ENCODE peak calls at places on chromosome 2, in nine cellular contexts. J is neural progenitor cell; O is left ventricle myocardium inferior; D is A549; F is stomach; Z is CD4-positive, alpha-beta T cell; P is PC-9; M is mammary epithelial cell; L is PC-3. H is an unnamed sample.

GRCh38 chr2:111667542-111668273 is 216.3 kb downstream of the ANAPC1 start:
- DNase-seq in J (no peak), O (no peak), D (peak; percentile 42), F (peak; percentile 41), Z (no peak), P (peak; percentile 58), M (peak; percentile 60), L (peak; percentile 68), H (no peak)

GRCh38 chr2:219642465-219643083 is 15.1 kb downstream of the SLC4A3 start:
- DNase-seq in J (peak; percentile 98), O (peak; percentile 96), D (peak; percentile 94), F (peak; percentile 95), Z (peak; percentile 79), P (peak; percentile 93), M (peak; percentile 87), L (peak; percentile 97), H (peak; percentile 87)

GRCh38 chr2:174180165-174180724 is 68.1 kb downstream of the OLA1 start:
- DNase-seq in J (peak; percentile 31), O (no peak), D (peak; percentile 42), F (no peak), Z (no peak), P (no peak), M (peak; percentile 11), L (peak; percentile 19), H (no peak)

GRCh38 chr2:223247136-223247535 is 195.1 kb downstream of the KCNE4 start:
- DNase-seq in J (peak; percentile 19), O (no peak), D (peak; percentile 60), F (no peak), Z (no peak), P (peak; percentile 47), M (peak; percentile 24), L (peak; percentile 50), H (no peak)

GRCh38 chr2:214575030-214575949 is 164.4 kb downstream of the VWC2L start:
- DNase-seq in J (no peak), O (no peak), D (no peak), F (no peak), Z (no peak), P (no peak), M (no peak), L (peak; percentile 25), H (no peak)

GRCh38 chr2:241902357-241902991 is 32.9 kb downstream of the RTP5 start:
- DNase-seq in J (no peak), O (no peak), D (no peak), F (peak; percentile 25), Z (no peak), P (no peak), M (no peak), L (no peak), H (no peak)

GRCh38 chr2:194203898-194204297 is 1453.1 kb upstream of the SLC39A10 start:
- DNase-seq in J (no peak), O (no peak), D (peak; percentile 3), F (no peak), Z (no peak), P (no peak), M (peak; percentile 33), L (peak; percentile 54), H (no peak)

GRCh38 chr2:19786408-19787058 is 115.2 kb downstream of the TTC32 start:
- DNase-seq in J (no peak), O (no peak), D (peak; percentile 83), F (no peak), Z (no peak), P (peak; percentile 65), M (peak; percentile 59), L (peak; percentile 48), H (no peak)

GRCh38 chr2:157596992-157597681 is 31.5 kb downstream of the ACVR1C start:
- DNase-seq in J (peak; percentile 78), O (peak; percentile 19), D (peak; percentile 9), F (peak; percentile 43), Z (peak; percentile 44), P (no peak), M (peak; percentile 11), L (peak; percentile 46), H (no peak)
- TF ChIP-seq CTCF in J (peak; percentile 72), O (peak; percentile 61), D (peak; percentile 39), F (no peak), Z (peak; percentile 68), P (no peak), M (peak; percentile 29), L (peak; percentile 68), H (peak; percentile 45)

DNA sequence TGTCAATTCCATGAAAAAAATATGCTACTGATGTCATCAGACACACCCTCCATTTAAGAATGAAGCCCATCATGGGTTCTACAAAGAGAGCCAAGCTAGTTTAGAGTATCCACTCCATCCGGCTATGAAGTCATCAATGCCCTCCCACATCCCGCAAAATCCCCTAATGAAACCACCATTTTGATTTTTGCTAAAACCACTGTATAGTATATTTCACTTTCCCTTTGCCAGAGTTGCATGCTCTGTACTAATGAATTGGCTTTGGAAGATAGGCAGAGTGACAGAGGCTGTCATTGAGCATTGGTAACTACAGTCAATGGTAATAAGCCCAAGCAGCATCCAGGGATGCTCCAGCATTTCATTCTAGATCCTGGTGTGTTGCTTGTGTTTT is 118.6 kb downstream of the ANKRD44 start:
- DNase-seq in J (no peak), O (no peak), D (no peak), F (no peak), Z (no peak), P (no peak), M (no peak), L (no peak), H (no peak)
- H3K27ac ChIP-seq in J (no peak overlapping the region), O (no peak overlapping the region), D (no peak overlapping the region), F (no peak overlapping the region), Z (peak overlapping the region; percentile 62), P (no peak overlapping the region), M (no peak overlapping the region), L (no peak overlapping the region), H (no peak overlapping the region)

GRCh38 chr2:231189571-231190495 is 8.6 kb upstream of the ARMC9 start:
- DNase-seq in J (peak; percentile 61), O (peak; percentile 62), D (no peak), F (peak; percentile 52), Z (no peak), P (no peak), M (no peak), L (no peak), H (no peak)

GRCh38 chr2:231189171-231189530 is 9.3 kb upstream of the ARMC9 start:
- DNase-seq in J (no peak), O (no peak), D (no peak), F (peak; percentile 21), Z (no peak), P (no peak), M (no peak), L (no peak), H (no peak)

GRCh38 chr2:231191896-231192872 is 6.2 kb upstream of the ARMC9 start:
- DNase-seq in J (peak; percentile 84), O (peak; percentile 72), D (peak; percentile 60), F (peak; percentile 73), Z (no peak), P (no peak), M (no peak), L (peak; percentile 21), H (peak; percentile 79)

GRCh38 chr2:231188506-231189170 is 9.8 kb upstream of the ARMC9 start:
- DNase-seq in J (no peak), O (no peak), D (no peak), F (peak; percentile 17), Z (no peak), P (no peak), M (no peak), L (no peak), H (no peak)

GRCh38 chr2:231190531-231191197 is 7.8 kb upstream of the ARMC9 start:
- DNase-seq in J (peak; percentile 66), O (peak; percentile 75), D (no peak), F (peak; percentile 60), Z (no peak), P (peak; percentile 45), M (no peak), L (peak; percentile 14), H (no peak)
- TF ChIP-seq CTCF in J (peak; percentile 44), O (no peak), D (no peak), F (no peak), Z (no peak), P (no peak), M (no peak), L (peak; percentile 37), H (no peak)

GRCh38 chr2:96773922-96774321 is 13.2 kb downstream of the CNNM4 start:
- DNase-seq in J (no peak), O (no peak), D (no peak), F (peak; percentile 33), Z (peak; percentile 24), P (no peak), M (no peak), L (no peak), H (no peak)
- H3K27ac ChIP-seq in J (no peak overlapping the region), O (no peak overlapping the region), D (no peak overlapping the region), F (peak overlapping the region; percentile 41), Z (peak overlapping the region; percentile 50), P (no peak overlapping the region), M (peak overlapping the region; percentile 7), L (no peak overlapping the region), H (no peak overlapping the region)

DNA sequence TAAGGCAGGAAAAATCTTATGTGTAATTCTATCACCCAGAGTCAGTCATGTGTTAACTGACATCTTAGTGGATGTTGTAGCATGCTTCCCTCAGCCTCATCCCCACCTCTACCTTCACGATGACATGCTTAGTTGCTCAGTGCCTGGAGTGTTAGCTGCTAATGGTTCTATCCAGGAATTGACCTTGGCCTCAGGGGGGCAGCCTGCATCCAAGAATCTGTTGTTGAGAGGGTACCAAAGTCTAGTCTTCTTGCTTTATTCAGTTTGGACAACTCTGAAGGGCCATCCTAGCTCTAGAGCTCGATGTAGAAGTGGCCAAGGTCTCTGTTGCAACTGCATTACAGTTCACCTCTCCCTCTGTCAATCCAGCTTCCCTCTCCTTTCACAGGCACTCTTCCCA is 61.2 kb downstream of the ACYP2 start:
- DNase-seq in J (no peak), O (peak; percentile 50), D (peak; percentile 42), F (no peak), Z (no peak), P (peak; percentile 40), M (peak; percentile 24), L (peak; percentile 43), H (peak; percentile 21)
- TF ChIP-seq CTCF in J (peak; percentile 12), O (peak; percentile 65), D (peak; percentile 41), F (no peak), Z (no peak), P (peak; percentile 46), M (peak; percentile 11), L (peak; percentile 52), H (peak; percentile 64)

DNA sequence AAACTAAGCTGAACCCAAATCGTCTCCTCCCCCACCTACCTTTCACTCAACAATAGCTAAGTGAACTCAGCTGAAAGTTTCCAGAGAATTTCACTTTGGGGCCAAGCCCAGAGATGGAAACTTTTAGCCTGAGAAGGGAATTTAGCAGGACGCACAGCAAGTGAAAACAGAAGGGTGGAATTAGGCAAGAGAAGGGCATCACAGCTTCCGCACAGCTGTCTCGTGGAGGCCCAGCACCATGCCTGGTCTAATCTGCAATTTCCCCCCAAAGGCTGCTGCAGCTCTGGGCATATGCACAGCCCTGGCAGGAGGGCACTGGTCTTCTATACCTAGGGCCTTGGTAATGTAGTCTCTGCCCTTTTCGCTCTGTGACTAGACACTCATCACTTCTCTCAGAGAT is 262.0 kb downstream of the TNS1 start:
- DNase-seq in J (no peak), O (no peak), D (no peak), F (no peak), Z (no peak), P (no peak), M (no peak), L (no peak), H (no peak)
- H3K27ac ChIP-seq in J (no peak overlapping the region), O (peak overlapping the region; percentile 13), D (no peak overlapping the region), F (peak overlapping the region; percentile 54), Z (no peak overlapping the region), P (no peak overlapping the region), M (no peak overlapping the region), L (no peak overlapping the region), H (no peak overlapping the region)